ENCODE peak calls at places on chromosomes 6 and 20, in eight cellular contexts. C, S, Y, T, I, K, N and L are unnamed samples.

GRCh38 chr20:17895641-17896246 is 72.8 kb downstream of the SNX5 start:
- DNase-seq in C (peak), S (peak), Y (no peak), T (no peak), I (peak), K (peak), N (no peak), L (no peak)

GRCh38 chr6:37524919-37525318 is 25.2 kb upstream of the CCDC167 start:
- DNase-seq in C (no peak), S (no peak), Y (no peak), T (no peak), I (no peak), K (no peak), N (no peak), L (no peak)

GRCh38 chr20:3409417-3409816 is 1.9 kb upstream of the DNAAF9 start:
- DNase-seq in C (no peak), S (no peak), Y (no peak), T (no peak), I (no peak), K (no peak), N (no peak), L (no peak)

GRCh38 chr6:51292659-51293058 is 474.0 kb downstream of the TFAP2B start:
- DNase-seq in C (no peak), S (peak), Y (no peak), T (no peak), I (no peak), K (peak), N (no peak), L (no peak)

GRCh38 chr6:14472964-14473363 is 355.4 kb downstream of the CD83 start:
- DNase-seq in C (no peak), S (peak), Y (no peak), T (no peak), I (no peak), K (peak), N (no peak), L (no peak)

GRCh38 chr6:13001951-13002350 is 285.4 kb downstream of the PHACTR1 start:
- DNase-seq in C (no peak), S (no peak), Y (no peak), T (no peak), I (no peak), K (no peak), N (no peak), L (no peak)

GRCh38 chr6:111657146-111657545 is 51.5 kb upstream of the TRAF3IP2 start:
- DNase-seq in C (no peak), S (peak), Y (no peak), T (no peak), I (no peak), K (peak), N (no peak), L (no peak)

GRCh38 chr6:132401120-132401940 is at the start of gene MOXD1:
- DNase-seq in C (no peak), S (peak), Y (no peak), T (no peak), I (peak), K (peak), N (peak), L (peak)

GRCh38 chr20:25024171-25024570 is 31.6 kb upstream of the APMAP start:
- DNase-seq in C (no peak), S (no peak), Y (no peak), T (no peak), I (no peak), K (no peak), N (no peak), L (no peak)

GRCh38 chr6:8731874-8732273 is 296.5 kb upstream of the SLC35B3 start:
- DNase-seq in C (no peak), S (no peak), Y (no peak), T (no peak), I (no peak), K (no peak), N (no peak), L (no peak)

GRCh38 chr20:19408971-19409370 is 196.5 kb downstream of the SLC24A3 start:
- DNase-seq in C (no peak), S (no peak), Y (no peak), T (no peak), I (no peak), K (no peak), N (no peak), L (no peak)

GRCh38 chr6:81246200-81246599 is 506.3 kb downstream of the TENT5A start:
- DNase-seq in C (no peak), S (no peak), Y (no peak), T (no peak), I (no peak), K (no peak), N (no peak), L (no peak)

GRCh38 chr6:100257661-100258395 is 206.9 kb downstream of the SIM1 start:
- DNase-seq in C (no peak), S (peak), Y (peak), T (no peak), I (peak), K (peak), N (no peak), L (peak)

GRCh38 chr6:4466769-4467480 is 309.3 kb upstream of the CDYL start:
- DNase-seq in C (no peak), S (no peak), Y (no peak), T (no peak), I (no peak), K (no peak), N (no peak), L (no peak)

GRCh38 chr20:22826306-22827230 is 208.5 kb upstream of the SSTR4 start:
- DNase-seq in C (no peak), S (no peak), Y (no peak), T (no peak), I (no peak), K (no peak), N (no peak), L (no peak)

GRCh38 chr6:43436577-43437282 is 9.4 kb downstream of the ABCC10 start:
- DNase-seq in C (no peak), S (peak), Y (no peak), T (no peak), I (no peak), K (peak), N (peak), L (no peak)

GRCh38 chr20:1894951-1895673 is at the start of gene SIRPA:
- DNase-seq in C (no peak), S (peak), Y (peak), T (no peak), I (peak), K (peak), N (peak), L (peak)

GRCh38 chr6:10520468-10520867 is 683 bp upstream of the GCNT2 start:
- DNase-seq in C (no peak), S (no peak), Y (no peak), T (no peak), I (no peak), K (no peak), N (no peak), L (no peak)

GRCh38 chr20:12113075-12113467 is 195.4 kb downstream of the BTBD3 start:
- DNase-seq in C (no peak), S (no peak), Y (no peak), T (no peak), I (no peak), K (no peak), N (no peak), L (no peak)

GRCh38 chr6:84002226-84002625 is 31.3 kb upstream of the MRAP2 start:
- DNase-seq in C (no peak), S (no peak), Y (no peak), T (no peak), I (no peak), K (no peak), N (no peak), L (no peak)

GRCh38 chr20:63706852-63707557 is 771 bp downstream of the ARFRP1 start:
- DNase-seq in C (peak), S (peak), Y (peak), T (peak), I (peak), K (peak), N (peak), L (peak)

GRCh38 chr6:31576897-31577341 is 1.6 kb downstream of the TNF start:
- DNase-seq in C (no peak), S (no peak), Y (no peak), T (no peak), I (peak), K (no peak), N (no peak), L (no peak)

GRCh38 chr6:125191916-125192609 is 38.5 kb downstream of the TPD52L1 start:
- DNase-seq in C (peak), S (peak), Y (no peak), T (peak), I (peak), K (peak), N (peak), L (peak)

GRCh38 chr6:139181236-139181635 is 46.4 kb downstream of the HECA start:
- DNase-seq in C (no peak), S (no peak), Y (no peak), T (no peak), I (no peak), K (no peak), N (no peak), L (no peak)

GRCh38 chr6:40131675-40132074 is 197.4 kb upstream of the MOCS1 start:
- DNase-seq in C (no peak), S (no peak), Y (no peak), T (no peak), I (no peak), K (no peak), N (no peak), L (no peak)

GRCh38 chr6:2970034-2970685 is 1.2 kb downstream of the SERPINB6 start:
- DNase-seq in C (no peak), S (peak), Y (no peak), T (no peak), I (no peak), K (peak), N (no peak), L (no peak)

GRCh38 chr20:19706463-19706862 is 51.6 kb upstream of the RIN2 start:
- DNase-seq in C (no peak), S (no peak), Y (no peak), T (no peak), I (no peak), K (no peak), N (no peak), L (no peak)

GRCh38 chr6:28673800-28674671 is 148.4 kb downstream of the GPX5 start:
- DNase-seq in C (no peak), S (peak), Y (no peak), T (peak), I (peak), K (peak), N (peak), L (peak)